ENCODE peak calls at places on chromosomes 7 and 10, in six cellular contexts. B, D, U, R, K and A are unnamed samples. For H3K27me3, the result is how much of the 10 kb centered on the place peaks cover.

GRCh38 chr10:115772606-115773005 is 500.4 kb downstream of the GFRA1 start:
- DNase-seq in D (no peak), B (no peak), R (no peak), K (no peak), U (no peak), A (no peak)

GRCh38 chr7:94761451-94761850 is 105.5 kb upstream of the SGCE start:
- DNase-seq in B (no peak), D (no peak), U (no peak), K (no peak), R (no peak), A (no peak)

GRCh38 chr7:48154792-48155413 is 16.4 kb upstream of the ABCA13 start:
- DNase-seq in B (no peak), K (no peak), R (no peak), D (no peak), U (no peak), A (peak)

GRCh38 chr10:80966326-80966986 is 428.8 kb downstream of the SH2D4B start:
- DNase-seq in K (no peak), B (no peak), D (no peak), U (no peak), R (no peak), A (no peak)

GRCh38 chr7:130822642-130823041 is 88.6 kb upstream of the KLF14 start:
- DNase-seq in D (no peak), K (no peak), B (no peak), R (no peak), U (no peak), A (no peak)

GRCh38 chr7:32163141-32163806 is 93.1 kb upstream of the PDE1C start:
- DNase-seq in R (peak), B (peak), K (no peak), U (peak), D (no peak), A (no peak)

GRCh38 chr7:94701555-94701973 is 45.6 kb upstream of the SGCE start:
- DNase-seq in B (no peak), R (no peak), U (no peak), K (no peak), D (no peak), A (no peak)

GRCh38 chr7:126411821-126412383 is 840.8 kb downstream of the GRM8 start:
- DNase-seq in R (peak), K (no peak), B (no peak), U (no peak), D (no peak), A (no peak)

GRCh38 chr10:80468002-80468401 is 13.9 kb downstream of the TSPAN14 start:
- DNase-seq in K (peak), U (peak), D (peak), B (peak), R (peak), A (peak)

GRCh38 chr10:9301148-9301547 is 1246.7 kb downstream of the GATA3 start:
- DNase-seq in R (no peak), D (no peak), B (no peak), U (no peak), K (no peak), A (no peak)

GRCh38 chr10:95430231-95430951 is 130.8 kb downstream of the SORBS1 start:
- DNase-seq in D (peak), U (peak), R (peak), K (no peak), B (no peak), A (peak)

GRCh38 chr10:52955337-52955736 is 182.8 kb upstream of the MBL2 start:
- DNase-seq in K (no peak), R (no peak), U (no peak), B (no peak), D (no peak), A (no peak)

GRCh38 chr10:99560277-99561126 is 27.8 kb downstream of the NKX2-3 start:
- DNase-seq in K (no peak), U (peak), R (peak), B (no peak), D (peak), A (peak)

GRCh38 chr7:116630932-116631449 is 41.0 kb upstream of the MET start:
- DNase-seq in K (peak), D (no peak), R (peak), B (peak), U (peak), A (peak)

GRCh38 chr7:116631676-116632075 is 40.3 kb upstream of the MET start:
- DNase-seq in B (no peak), U (no peak), R (no peak), D (no peak), K (no peak), A (no peak)

GRCh38 chr7:116632349-116632748 is 39.6 kb upstream of the MET start:
- DNase-seq in K (no peak), B (no peak), D (no peak), R (no peak), U (no peak), A (no peak)

GRCh38 chr7:116628971-116629586 is 42.9 kb upstream of the MET start:
- DNase-seq in K (no peak), D (no peak), B (no peak), R (peak), U (peak), A (peak)

GRCh38 chr7:116630357-116630756 is 41.6 kb upstream of the MET start:
- DNase-seq in D (no peak), K (no peak), B (no peak), R (no peak), U (no peak), A (no peak)
- H3K27ac ChIP-seq in D (no peak), K (no peak), B (peak), R (no peak), U (peak), A (peak)

DNA sequence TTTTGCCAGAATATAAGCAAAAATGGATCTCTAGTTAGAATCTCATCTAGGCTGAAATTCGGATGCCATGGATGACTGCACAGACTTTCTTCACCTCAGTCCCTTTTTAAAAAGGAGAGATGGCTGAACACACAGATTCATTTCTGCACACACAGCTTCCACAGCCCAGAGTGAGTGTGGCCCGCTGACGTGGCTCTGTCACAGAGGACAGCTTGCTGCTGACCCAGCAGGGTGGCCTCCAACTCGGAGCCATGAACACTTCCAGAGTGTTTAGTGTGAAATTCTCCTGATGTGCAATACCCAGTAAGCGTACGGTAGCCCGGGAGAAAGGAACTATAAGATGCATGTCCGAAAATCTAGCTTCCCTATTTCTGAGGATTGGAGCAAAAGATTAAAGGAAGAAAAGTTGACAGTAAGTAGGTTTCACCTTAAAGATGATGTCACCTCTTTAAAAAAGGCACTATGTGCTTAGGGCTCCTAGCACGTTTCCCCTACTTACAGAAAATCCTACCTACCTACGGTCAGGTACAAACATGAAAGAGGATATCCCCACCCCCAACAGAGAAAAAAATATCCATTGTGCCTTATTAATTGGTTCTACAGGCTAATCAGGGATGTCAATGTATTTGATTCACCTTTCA is 162.2 kb downstream of the RAPGEF5 start:
- DNase-seq in B (no peak), D (no peak), K (no peak), U (no peak), R (no peak), A (no peak)
- H3K27me3 ChIP-seq in B (under half), D (under half), K (under half), U (under half), R (under half), A (under half)

DNA sequence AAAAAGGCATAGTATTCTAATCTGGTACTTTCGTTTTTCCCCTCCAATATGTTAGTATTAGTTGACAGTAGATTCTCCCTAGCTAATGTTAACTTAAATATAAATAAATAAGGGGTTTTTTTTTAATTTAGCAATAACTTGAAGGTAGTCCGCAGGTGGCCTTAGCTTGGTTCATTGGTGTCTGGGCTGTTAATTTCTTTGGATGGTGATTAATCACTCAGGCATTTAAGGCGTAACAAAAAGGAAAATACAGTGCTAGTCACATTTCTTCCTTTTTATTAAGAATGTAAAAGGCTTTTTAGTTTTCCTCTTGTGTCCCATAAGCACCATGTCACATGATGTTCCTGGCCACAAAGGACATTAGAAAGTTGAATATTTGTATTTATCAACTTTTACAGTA is 161.0 kb upstream of the POT1 start:
- DNase-seq in U (no peak), R (no peak), D (no peak), K (no peak), B (no peak), A (no peak)
- H3K27ac ChIP-seq in U (no peak), R (no peak), D (no peak), K (no peak), B (no peak), A (no peak)

GRCh38 chr7:74058486-74058885 is 25.1 kb upstream of the LIMK1 start:
- DNase-seq in U (no peak), D (no peak), B (peak), R (no peak), K (no peak), A (no peak)
- H3K27me3 ChIP-seq in U (under half), D (under half), B (under half), R (under half), K (under half), A (under half)

GRCh38 chr10:87790185-87790584 is 27.8 kb downstream of the ATAD1 start:
- DNase-seq in D (no peak), R (no peak), U (no peak), B (no peak), K (no peak), A (no peak)
- H3K27ac ChIP-seq in D (no peak), R (no peak), U (no peak), B (no peak), K (no peak), A (no peak)